ENCODE peak calls at places on chromosome 4, in four cellular contexts. E is fibroblast of lung, X is KG1, Q is HT-29. H is an unnamed sample.

GRCh38 chr4:61003301-61003700 is 196.8 kb upstream of the ADGRL3 start:
- DNase-seq in E (peak; percentile 32), X (no peak), Q (no peak), H (no peak)

GRCh38 chr4:98659106-98659592 is 738 bp upstream of the TSPAN5 start:
- DNase-seq in E (peak; percentile 60), X (no peak), Q (peak; percentile 32), H (no peak)

GRCh38 chr4:159764343-159764952 is 661.6 kb downstream of the RAPGEF2 start:
- DNase-seq in E (peak; percentile 69), X (no peak), Q (peak; percentile 76), H (no peak)

GRCh38 chr4:151316645-151317044 is 8.8 kb downstream of the SH3D19 start:
- DNase-seq in E (no peak), X (no peak), Q (no peak), H (no peak)

GRCh38 chr4:84897516-84897915 is 69.0 kb downstream of the WDFY3 start:
- DNase-seq in E (no peak), X (no peak), Q (no peak), H (no peak)

GRCh38 chr4:110154586-110154985 is 43.8 kb downstream of the ELOVL6 start:
- DNase-seq in E (no peak), X (no peak), Q (no peak), H (no peak)

GRCh38 chr4:129082302-129082701 is 11.0 kb downstream of the SCLT1 start:
- DNase-seq in E (no peak), X (no peak), Q (no peak), H (no peak)

GRCh38 chr4:121707344-121707743 is 10.6 kb upstream of the ANXA5 start:
- DNase-seq in E (no peak), X (no peak), Q (no peak), H (no peak)

GRCh38 chr4:8872402-8873291 is 1.0 kb upstream of the HMX1 start:
- DNase-seq in E (no peak), X (no peak), Q (no peak), H (no peak)

GRCh38 chr4:110480031-110480549 is 4.1 kb downstream of the ENPEP start:
- DNase-seq in E (peak; percentile 95), X (no peak), Q (no peak), H (no peak)

GRCh38 chr4:80213117-80213815 is 16.0 kb downstream of the PRDM8 start:
- DNase-seq in E (peak; percentile 71), X (no peak), Q (peak; percentile 30), H (no peak)

GRCh38 chr4:126715681-126716080 is 917.1 kb upstream of the INTU start:
- DNase-seq in E (no peak), X (no peak), Q (no peak), H (no peak)

GRCh38 chr4:78565971-78566372 is 14.4 kb downstream of the ANXA3 start:
- DNase-seq in E (peak; percentile 88), X (no peak), Q (peak; percentile 74), H (no peak)

GRCh38 chr4:38146383-38146782 is 186.2 kb downstream of the PTTG2 start:
- DNase-seq in E (no peak), X (no peak), Q (no peak), H (no peak)

GRCh38 chr4:59630922-59631321 is 1569.2 kb upstream of the ADGRL3 start:
- DNase-seq in E (no peak), X (no peak), Q (no peak), H (no peak)

GRCh38 chr4:128921954-128922353 is 112.5 kb downstream of the JADE1 start:
- DNase-seq in E (no peak), X (no peak), Q (no peak), H (no peak)

GRCh38 chr4:123706961-123707360 is 310.4 kb downstream of the SPRY1 start:
- DNase-seq in E (peak; percentile 61), X (no peak), Q (no peak), H (no peak)

GRCh38 chr4:180060159-180060889 is 2182.9 kb upstream of the TENM3 start:
- DNase-seq in E (peak; percentile 38), X (no peak), Q (no peak), H (no peak)

GRCh38 chr4:81502561-81502960 is 30.9 kb upstream of the RASGEF1B start:
- DNase-seq in E (no peak), X (no peak), Q (no peak), H (no peak)

GRCh38 chr4:182916483-182917181 is 554 bp downstream of the DCTD start:
- DNase-seq in E (peak; percentile 79), X (no peak), Q (peak; percentile 38), H (no peak)

GRCh38 chr4:141807073-141807472 is 170.7 kb downstream of the IL15 start:
- DNase-seq in E (peak; percentile 87), X (no peak), Q (no peak), H (no peak)

GRCh38 chr4:16896871-16897270 is 1.6 kb downstream of the LDB2 start:
- DNase-seq in E (peak; percentile 79), X (no peak), Q (no peak), H (no peak)

GRCh38 chr4:55706526-55706925 is 70.4 kb upstream of the NMU start:
- DNase-seq in E (peak; percentile 7), X (no peak), Q (no peak), H (no peak)

GRCh38 chr4:114217150-114217817 is 237.8 kb upstream of the ARSJ start:
- DNase-seq in E (no peak), X (no peak), Q (no peak), H (no peak)

GRCh38 chr4:106502106-106502699 is 133.6 kb upstream of the GIMD1 start:
- DNase-seq in E (peak; percentile 54), X (peak; percentile 16), Q (peak; percentile 80), H (no peak)

GRCh38 chr4:189278559-189279165 is 662.0 kb upstream of the FRG1 start:
- DNase-seq in E (no peak), X (no peak), Q (no peak), H (no peak)

GRCh38 chr4:96913437-96914075 is 1073.7 kb downstream of the PDHA2 start:
- DNase-seq in E (peak; percentile 47), X (no peak), Q (no peak), H (no peak)

GRCh38 chr4:157075811-157076577 is at the start of gene GLRB:
- DNase-seq in E (peak; percentile 43), X (no peak), Q (no peak), H (peak; percentile 19)

GRCh38 chr4:158161561-158162354 is 11.1 kb downstream of the GASK1B start:
- DNase-seq in E (peak; percentile 98), X (no peak), Q (peak; percentile 75), H (no peak)

GRCh38 chr4:87882321-87882720 is 49.6 kb downstream of the MEPE start:
- DNase-seq in E (peak; percentile 82), X (no peak), Q (no peak), H (no peak)

GRCh38 chr4:76198411-76199237 is 15.0 kb downstream of the SCARB2 start:
- DNase-seq in E (peak; percentile 93), X (peak; percentile 85), Q (peak; percentile 82), H (no peak)

GRCh38 chr4:102196221-102196620 is 149.1 kb downstream of the SLC39A8 start:
- DNase-seq in E (peak; percentile 73), X (no peak), Q (no peak), H (no peak)

GRCh38 chr4:38150766-38151165 is 190.6 kb downstream of the PTTG2 start:
- DNase-seq in E (peak; percentile 90), X (no peak), Q (no peak), H (no peak)

GRCh38 chr4:186485621-186486062 is 69.7 kb downstream of the MTNR1A start:
- DNase-seq in E (peak; percentile 23), X (no peak), Q (no peak), H (no peak)

GRCh38 chr4:165668694-165669093 is 204.3 kb upstream of the TLL1 start:
- DNase-seq in E (peak; percentile 51), X (no peak), Q (no peak), H (no peak)

GRCh38 chr4:42655921-42656735 is 777 bp downstream of the ATP8A1 start:
- DNase-seq in E (no peak), X (peak; percentile 17), Q (peak; percentile 10), H (no peak)